ENCODE peak calls at places on chromosomes 11 and 22, in ten cellular contexts. Q is A549, M is thoracic aorta, G is heart left ventricle, L is AG10803, R is AG09309, N is prostate gland, F is lung, X is choroid plexus epithelial cell, V is astrocyte. U is an unnamed sample.
A peak's percentile ranks its signal among the peaks of the same experiment; 100 is the strongest.

GRCh38 chr22:29312218-29313125 is 3.0 kb downstream of the RASL10A start:
- DNase-seq in Q (no peak), M (no peak), G (no peak), L (no peak), R (no peak), N (no peak), F (no peak), X (no peak), V (no peak), U (no peak)

GRCh38 chr22:35712672-35713071 is 5.0 kb upstream of the APOL5 start:
- DNase-seq in Q (no peak), M (no peak), G (no peak), L (no peak), R (no peak), N (no peak), F (no peak), X (no peak), V (no peak), U (no peak)

GRCh38 chr11:70547386-70547785 is 149.1 kb downstream of the CTTN start:
- DNase-seq in Q (no peak), M (no peak), G (no peak), L (no peak), R (no peak), N (no peak), F (no peak), X (no peak), V (no peak), U (no peak)

GRCh38 chr22:36304429-36304828 is 51.5 kb downstream of the APOL1 start:
- DNase-seq in Q (no peak), M (no peak), G (no peak), L (no peak), R (no peak), N (no peak), F (no peak), X (no peak), V (no peak), U (no peak)

GRCh38 chr11:93577291-93577690 is 34.1 kb upstream of the SMCO4 start:
- DNase-seq in Q (no peak), M (no peak), G (no peak), L (peak; percentile 97), R (peak; percentile 90), N (no peak), F (no peak), X (peak; percentile 72), V (peak; percentile 93), U (no peak)

GRCh38 chr11:119566299-119566698 is 143.3 kb upstream of the THY1 start:
- DNase-seq in Q (no peak), M (no peak), G (no peak), L (no peak), R (no peak), N (no peak), F (no peak), X (no peak), V (no peak), U (no peak)

GRCh38 chr11:134014502-134014901 is 54.4 kb upstream of the JAM3 start:
- DNase-seq in Q (no peak), M (no peak), G (peak; percentile 62), L (no peak), R (no peak), N (no peak), F (no peak), X (no peak), V (no peak), U (no peak)

GRCh38 chr11:35875063-35875462 is 68.8 kb upstream of the LDLRAD3 start:
- DNase-seq in Q (no peak), M (no peak), G (no peak), L (no peak), R (no peak), N (no peak), F (no peak), X (no peak), V (no peak), U (no peak)

GRCh38 chr22:30893434-30894370 is 74.9 kb downstream of the MORC2 start:
- DNase-seq in Q (no peak), M (no peak), G (no peak), L (no peak), R (no peak), N (no peak), F (no peak), X (no peak), V (no peak), U (peak; percentile 5)

GRCh38 chr11:36509265-36509664 is 807 bp downstream of the TRAF6 start:
- DNase-seq in Q (no peak), M (no peak), G (no peak), L (peak; percentile 11), R (no peak), N (no peak), F (no peak), X (peak; percentile 61), V (peak; percentile 51), U (no peak)

GRCh38 chr22:42726811-42727210 is 6.1 kb upstream of the A4GALT start:
- DNase-seq in Q (no peak), M (no peak), G (no peak), L (no peak), R (no peak), N (no peak), F (no peak), X (no peak), V (no peak), U (no peak)

GRCh38 chr11:128465946-128466688 is 121.2 kb downstream of the ETS1 start:
- DNase-seq in Q (no peak), M (no peak), G (peak; percentile 75), L (no peak), R (no peak), N (no peak), F (no peak), X (no peak), V (no peak), U (no peak)

GRCh38 chr11:110430267-110431211 is 791 bp downstream of the FDX1 start:
- DNase-seq in Q (no peak), M (no peak), G (peak; percentile 47), L (peak; percentile 46), R (no peak), N (peak; percentile 34), F (peak; percentile 38), X (peak; percentile 60), V (peak; percentile 27), U (no peak)

GRCh38 chr22:21570398-21570797 is 2.9 kb downstream of the UBE2L3 start:
- DNase-seq in Q (no peak), M (no peak), G (no peak), L (no peak), R (no peak), N (no peak), F (no peak), X (no peak), V (no peak), U (no peak)
- H3K4me3 ChIP-seq in Q (no peak overlapping the region), M (no peak overlapping the region), G (no peak overlapping the region), L (no peak overlapping the region), R (no peak overlapping the region), N (no peak overlapping the region), F (no peak overlapping the region), X (no peak overlapping the region), V (no peak overlapping the region), U (no peak overlapping the region)

GRCh38 chr11:2447253-2447950 is 2.6 kb downstream of the KCNQ1 start:
- DNase-seq in Q (no peak), M (no peak), G (peak; percentile 27), L (peak; percentile 8), R (no peak), N (no peak), F (no peak), X (no peak), V (no peak), U (no peak)

GRCh38 chr11:2445948-2446551 is 1.2 kb downstream of the KCNQ1 start:
- DNase-seq in Q (no peak), M (no peak), G (peak; percentile 40), L (no peak), R (no peak), N (no peak), F (no peak), X (no peak), V (no peak), U (no peak)

GRCh38 chr11:2445107-2445947 is 519 bp downstream of the KCNQ1 start:
- DNase-seq in Q (no peak), M (no peak), G (peak; percentile 40), L (no peak), R (no peak), N (no peak), F (no peak), X (no peak), V (no peak), U (no peak)

GRCh38 chr11:2447951-2448650 is 3.3 kb downstream of the KCNQ1 start:
- DNase-seq in Q (no peak), M (no peak), G (no peak), L (no peak), R (no peak), N (no peak), F (no peak), X (no peak), V (no peak), U (no peak)

GRCh38 chr11:2446590-2447252 is 1.9 kb downstream of the KCNQ1 start:
- DNase-seq in Q (no peak), M (no peak), G (peak; percentile 48), L (no peak), R (no peak), N (no peak), F (no peak), X (no peak), V (no peak), U (no peak)
- H3K4me3 ChIP-seq in Q (no peak overlapping the region), M (peak overlapping the region; percentile 22), G (no peak overlapping the region), L (no peak overlapping the region), R (no peak overlapping the region), N (no peak overlapping the region), F (no peak overlapping the region), X (no peak overlapping the region), V (no peak overlapping the region), U (no peak overlapping the region)

DNA sequence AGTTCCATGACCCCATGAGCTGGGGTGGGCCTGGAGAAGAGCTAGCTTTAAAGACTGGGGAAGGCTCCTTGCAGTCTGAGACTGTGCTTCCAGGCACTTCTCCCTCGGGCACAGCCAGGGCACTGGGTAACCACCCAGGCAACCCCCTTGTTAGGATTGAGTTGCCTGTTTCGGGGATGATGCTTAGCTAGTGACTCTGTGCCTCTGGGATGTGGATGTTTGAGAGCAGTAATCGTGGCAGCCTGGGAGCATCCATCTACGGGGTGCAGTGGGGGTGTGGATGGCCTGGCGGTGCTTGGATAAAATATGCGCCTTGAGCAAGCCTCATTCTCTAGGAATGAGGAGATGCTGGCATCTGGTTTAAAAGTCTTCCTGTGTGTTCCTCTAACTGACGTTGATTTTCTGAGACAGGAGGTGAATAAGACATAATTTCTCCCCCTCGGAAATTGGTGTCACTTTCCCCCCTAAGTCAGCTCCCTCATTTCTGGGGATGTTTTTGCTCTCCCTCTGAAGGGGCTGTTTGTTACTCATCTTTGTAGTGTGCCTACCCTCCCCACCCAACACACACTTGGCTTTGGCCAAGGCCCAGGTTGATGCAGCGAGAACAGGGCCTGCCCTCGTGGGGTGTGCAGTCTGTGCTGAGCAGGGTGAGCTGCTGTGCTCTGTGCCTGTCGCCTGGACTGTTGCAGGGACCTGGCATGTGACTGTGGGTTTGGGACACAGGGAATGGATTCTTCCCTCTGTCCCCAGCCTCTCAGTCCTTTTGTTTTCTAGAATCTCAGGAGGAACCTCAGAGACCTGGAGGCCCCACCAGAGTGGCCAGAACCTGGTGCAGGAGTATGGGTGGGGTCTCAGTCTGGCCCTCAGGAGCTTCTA is 2.0 kb downstream of the GNAZ start:
- DNase-seq in Q (no peak), M (no peak), G (peak; percentile 5), L (peak; percentile 62), R (peak; percentile 65), N (no peak), F (no peak), X (no peak), V (peak; percentile 19), U (no peak)
- H3K4me3 ChIP-seq in Q (no peak overlapping the region), M (no peak overlapping the region), G (no peak overlapping the region), L (no peak overlapping the region), R (no peak overlapping the region), N (no peak overlapping the region), F (no peak overlapping the region), X (no peak overlapping the region), V (no peak overlapping the region), U (no peak overlapping the region)

GRCh38 chr11:57513446-57513795 is 2.1 kb downstream of the SLC43A1 start:
- DNase-seq in Q (no peak), M (no peak), G (no peak), L (no peak), R (no peak), N (no peak), F (no peak), X (no peak), V (no peak), U (no peak)
- H3K4me3 ChIP-seq in Q (no peak overlapping the region), M (no peak overlapping the region), G (no peak overlapping the region), L (no peak overlapping the region), R (no peak overlapping the region), N (no peak overlapping the region), F (no peak overlapping the region), X (no peak overlapping the region), V (no peak overlapping the region), U (no peak overlapping the region)

U was measured in Jurkat, Clone E6-1.